ENCODE peak calls at places on chromosomes 1 and 21, in four cellular contexts. U is IMR-90, V is H9, S is H1. J is an unnamed sample.

GRCh38 chr1:116735246-116735645 is 19.0 kb upstream of the CD2 start:
- DNase-seq in U (no peak), V (no peak), S (no peak), J (no peak)

GRCh38 chr1:161421456-161421855 is 53.8 kb upstream of the CFAP126 start:
- DNase-seq in U (no peak), V (no peak), S (no peak), J (no peak)

GRCh38 chr1:35959304-35959703 is 28.4 kb downstream of the AGO3 start:
- DNase-seq in U (no peak), V (no peak), S (no peak), J (no peak)

GRCh38 chr21:46078984-46079356 is 18.9 kb upstream of the COL6A2 start:
- DNase-seq in U (no peak), V (no peak), S (no peak), J (no peak)

GRCh38 chr1:159040206-159040605 is 30.5 kb downstream of the IFI16 start:
- DNase-seq in U (peak), V (no peak), S (no peak), J (no peak)

GRCh38 chr1:220497220-220497756 is 30.6 kb upstream of the MARK1 start:
- DNase-seq in U (no peak), V (no peak), S (no peak), J (peak)

GRCh38 chr1:168379110-168379860 is 98.6 kb downstream of the TBX19 start:
- DNase-seq in U (peak), V (no peak), S (no peak), J (no peak)

GRCh38 chr1:181986907-181987305 is 74.6 kb downstream of the ZNF648 start:
- DNase-seq in U (no peak), V (no peak), S (no peak), J (no peak)

GRCh38 chr1:186059752-186060151 is 315.3 kb downstream of the TPR start:
- DNase-seq in U (no peak), V (no peak), S (no peak), J (no peak)

GRCh38 chr1:173914366-173914871 is 2.7 kb downstream of the SERPINC1 start:
- DNase-seq in U (peak), V (peak), S (peak), J (peak)

GRCh38 chr1:113536182-113536780 is 146.0 kb downstream of the MAGI3 start:
- DNase-seq in U (peak), V (no peak), S (no peak), J (no peak)

GRCh38 chr1:153608742-153609584 is 4.0 kb downstream of the S100A16 start:
- DNase-seq in U (peak), V (peak), S (peak), J (peak)

GRCh38 chr1:151867321-151867720 is 13.8 kb upstream of the THEM5 start:
- DNase-seq in U (no peak), V (no peak), S (no peak), J (no peak)

GRCh38 chr1:21946836-21947587 is 9.9 kb upstream of the HSPG2 start:
- DNase-seq in U (no peak), V (no peak), S (no peak), J (peak)

GRCh38 chr1:12001996-12002493 is 17.3 kb upstream of the MIIP start:
- DNase-seq in U (no peak), V (no peak), S (no peak), J (no peak)
- H4K8ac ChIP-seq in U (no peak), V (no peak), S (peak), J (no peak)

GRCh38 chr1:43172532-43172972 is 422 bp downstream of the CFAP57 start:
- DNase-seq in U (peak), V (peak), S (no peak), J (peak)
- H3K9ac ChIP-seq in U (no peak), V (no peak), S (no peak), J (no peak)

DNA sequence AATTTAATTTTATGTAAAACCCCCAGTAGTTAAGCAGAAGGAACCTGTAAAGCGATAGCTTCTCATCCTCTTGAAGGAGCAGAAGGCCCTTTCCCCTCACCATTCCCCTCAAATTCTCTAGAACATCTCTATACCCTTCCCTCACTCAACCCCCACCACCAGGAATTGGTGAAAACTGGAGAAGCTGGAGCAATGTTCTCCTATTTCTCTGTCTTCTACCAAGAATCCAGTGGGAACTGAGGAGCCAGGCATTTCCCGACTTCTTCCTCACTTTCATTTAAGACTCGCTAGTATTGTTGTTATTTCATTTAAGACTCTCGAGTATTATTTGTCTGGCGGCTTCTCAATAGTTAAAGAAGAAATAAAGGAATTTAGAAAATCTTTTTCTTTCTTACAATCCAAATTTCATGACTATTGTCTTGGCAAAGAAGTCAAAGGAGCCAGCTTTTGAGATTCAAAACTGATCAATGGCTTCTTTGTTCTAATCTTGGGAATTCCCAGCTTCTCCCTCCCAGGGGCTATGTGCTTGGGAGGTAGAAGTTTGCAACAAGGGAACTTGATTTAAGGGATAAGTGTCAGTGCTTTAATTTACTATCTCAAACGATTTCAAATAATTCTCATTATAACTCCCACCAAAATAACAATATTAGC is 253.3 kb upstream of the ADGRL2 start:
- DNase-seq in U (no peak), V (peak), S (no peak), J (peak)
- H3K56ac ChIP-seq in U (no peak), V (no peak), S (peak), J (no peak)

DNA sequence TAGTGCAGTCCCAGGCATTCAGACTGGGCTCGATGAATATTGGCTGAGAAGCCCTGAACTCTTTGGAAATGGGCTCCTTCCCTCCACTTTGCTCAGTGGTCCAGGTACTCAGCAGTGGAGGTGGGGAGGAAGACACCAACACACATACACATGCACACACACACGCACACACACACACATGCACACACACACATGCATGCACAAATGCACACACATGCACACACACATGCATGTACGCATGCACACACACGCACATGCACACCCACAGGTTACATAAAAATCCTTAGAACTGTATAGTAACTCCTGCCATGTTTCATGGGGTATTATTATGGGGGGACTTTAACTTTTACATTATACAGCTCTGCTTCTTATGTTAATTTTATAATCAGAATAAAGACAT is 5.0 kb downstream of the TRIM62 start:
- DNase-seq in U (no peak), V (no peak), S (no peak), J (no peak)
- H4K8ac ChIP-seq in U (no peak), V (no peak), S (no peak), J (no peak)

DNA sequence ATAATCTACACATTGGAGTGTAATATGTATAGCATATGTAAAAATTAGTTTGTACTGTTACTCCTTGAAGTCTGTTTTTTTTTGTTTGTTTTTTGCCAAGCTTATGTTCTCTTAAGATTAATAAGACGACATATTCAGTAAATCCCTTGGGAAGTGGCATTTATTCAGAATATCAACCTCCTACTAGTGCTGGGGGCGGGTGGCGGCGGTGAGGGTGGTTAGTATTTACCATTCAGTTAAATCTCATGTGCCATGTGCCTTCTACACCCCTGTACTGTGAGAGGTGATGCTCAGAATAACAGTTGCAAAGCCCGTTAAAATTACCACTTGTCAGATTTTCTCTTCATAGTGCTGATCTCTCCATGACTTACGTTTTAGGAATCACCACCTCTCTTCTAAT is 3.0 kb downstream of the BACH1 start:
- DNase-seq in U (no peak), V (no peak), S (no peak), J (no peak)
- H3K9ac ChIP-seq in U (peak), V (no peak), S (no peak), J (no peak)

GRCh38 chr1:5389101-5389885 is 602.9 kb downstream of the NPHP4 start:
- DNase-seq in U (no peak), V (no peak), S (no peak), J (no peak)

GRCh38 chr1:5388622-5389021 is 603.6 kb downstream of the NPHP4 start:
- DNase-seq in U (no peak), V (no peak), S (no peak), J (peak)

GRCh38 chr1:5386371-5386770 is 605.9 kb downstream of the NPHP4 start:
- DNase-seq in U (no peak), V (no peak), S (no peak), J (no peak)

GRCh38 chr1:5390497-5390896 is 601.7 kb downstream of the NPHP4 start:
- DNase-seq in U (no peak), V (no peak), S (no peak), J (no peak)

GRCh38 chr1:5385400-5385799 is 606.8 kb downstream of the NPHP4 start:
- DNase-seq in U (no peak), V (no peak), S (no peak), J (no peak)
- H3K56ac ChIP-seq in U (no peak), V (no peak), S (no peak), J (no peak)

GRCh38 chr1:234933475-234933874 is 195.2 kb downstream of the TOMM20 start:
- DNase-seq in U (peak), V (no peak), S (no peak), J (no peak)
- H4K8ac ChIP-seq in U (peak), V (no peak), S (no peak), J (no peak)

DNA sequence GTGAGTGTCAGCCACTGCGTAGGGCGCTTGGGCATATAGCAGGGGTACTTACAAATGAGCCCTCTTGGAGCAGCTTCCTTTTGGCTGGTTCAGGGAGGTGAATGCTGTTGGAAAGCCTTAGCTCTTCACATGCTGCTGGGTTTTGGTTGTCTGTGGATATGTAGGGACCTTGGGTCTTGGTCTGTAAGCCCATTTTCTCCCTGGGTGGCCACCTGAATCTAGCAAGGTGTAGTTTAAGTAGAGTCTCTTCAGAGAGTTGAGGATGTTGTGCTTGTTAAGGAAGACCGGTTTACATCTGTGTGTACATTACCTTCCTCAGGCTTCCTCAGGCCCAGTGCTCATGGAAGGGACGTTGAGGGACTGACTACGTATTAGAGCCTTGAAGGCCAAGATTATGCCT is 9.8 kb downstream of the KDM4A start:
- DNase-seq in U (no peak), V (peak), S (peak), J (no peak)
- H3K9ac ChIP-seq in U (no peak), V (no peak), S (no peak), J (no peak)

DNA sequence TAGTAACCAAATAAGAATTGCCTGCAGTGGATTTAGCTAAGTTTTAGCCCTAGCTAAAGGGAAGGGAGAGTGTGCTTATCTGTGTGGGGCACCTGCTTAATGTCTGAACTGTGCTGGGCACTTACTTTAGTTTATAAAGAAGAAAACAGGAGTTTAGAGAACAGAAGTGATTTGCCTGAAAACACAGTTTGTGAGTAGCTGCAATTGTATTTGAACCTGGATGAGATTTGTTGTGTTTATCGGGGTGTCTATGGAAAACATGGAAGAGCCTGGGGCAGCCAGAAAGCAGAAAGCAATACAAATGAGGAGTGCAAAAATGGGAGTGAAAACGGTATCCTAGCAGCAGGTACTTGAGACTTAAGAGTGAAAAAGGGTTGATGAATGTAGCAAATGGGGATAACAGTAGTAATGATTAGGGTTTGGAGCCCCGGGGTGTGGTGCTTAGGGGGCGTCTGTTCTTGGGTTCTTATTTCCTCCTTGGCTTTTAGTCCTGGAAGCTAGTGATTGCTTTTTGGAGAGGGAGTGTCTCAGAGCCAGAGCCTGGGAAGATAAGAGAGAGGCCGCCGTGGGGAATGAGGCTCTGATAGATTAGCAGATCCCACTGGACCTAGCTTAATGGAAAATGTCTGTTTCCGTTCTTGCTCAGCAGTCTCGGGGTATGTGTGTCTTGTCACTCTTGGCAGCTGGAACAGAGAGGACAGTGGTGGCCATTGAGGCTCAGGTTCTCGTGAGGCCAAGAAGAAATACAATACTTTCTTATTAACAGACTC is 5.6 kb downstream of the PRCC start:
- DNase-seq in U (no peak), V (no peak), S (no peak), J (peak)
- H3K56ac ChIP-seq in U (no peak), V (no peak), S (no peak), J (no peak)

DNA sequence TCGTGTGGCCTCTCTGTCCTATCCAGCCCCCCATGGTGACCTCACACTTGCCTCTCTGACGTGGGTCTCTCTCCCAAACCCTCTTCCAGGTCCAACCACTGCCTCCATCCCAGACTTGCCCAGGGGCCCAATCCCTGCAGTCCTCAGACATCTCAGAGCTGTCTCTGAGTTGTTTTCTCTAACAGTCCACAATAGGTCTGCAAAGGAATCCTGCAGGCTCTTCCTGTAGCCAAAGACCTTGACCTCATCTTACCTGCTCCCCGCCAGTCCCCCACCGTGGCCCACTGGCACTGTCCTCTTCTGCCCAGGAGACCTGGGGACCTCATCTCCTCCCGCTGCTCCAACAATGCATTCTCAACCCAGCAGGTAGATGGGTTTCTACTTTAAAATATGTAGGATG is 10.0 kb downstream of the RNF187 start:
- DNase-seq in U (no peak), V (no peak), S (peak), J (no peak)
- H4K8ac ChIP-seq in U (no peak), V (no peak), S (no peak), J (no peak)